ENCODE peak calls at places on chromosome 22, in nine cellular contexts. T is IMR-90, C is transverse colon, E is Peyer's patch, P is stomach, L is body of pancreas, B is esophagus squamous epithelium, W is heart left ventricle, A is uterus. Q is an unnamed sample.

GRCh38 chr22:19086417-19086816 is 35.8 kb downstream of the DGCR2 start:
- DNase-seq in L (no peak), B (no peak), T (no peak), C (no peak), W (no peak), E (no peak), A (no peak), P (no peak), Q (peak; percentile 21)

GRCh38 chr22:26590525-26590858 is 560 bp upstream of the TPST2 start:
- DNase-seq in C (no peak), L (peak; percentile 23), E (no peak), A (no peak), T (no peak), B (no peak), P (no peak), W (no peak), Q (no peak)

GRCh38 chr22:42596376-42596775 is 18.3 kb downstream of the POLDIP3 start:
- DNase-seq in W (peak; percentile 62), P (no peak), E (no peak), T (no peak), C (no peak), B (no peak), A (no peak), L (no peak), Q (no peak)

GRCh38 chr22:48919851-48920589 is 907.7 kb downstream of the BRD1 start:
- DNase-seq in W (no peak), A (no peak), B (no peak), C (no peak), P (peak; percentile 16), E (no peak), L (no peak), T (no peak), Q (peak; percentile 29)

GRCh38 chr22:26714971-26715370 is 57.6 kb downstream of the MIAT start:
- DNase-seq in E (no peak), B (no peak), L (no peak), C (no peak), T (no peak), P (no peak), W (no peak), A (no peak), Q (no peak)

GRCh38 chr22:36986242-36986821 is 32.9 kb downstream of the TST start:
- DNase-seq in W (no peak), T (no peak), C (peak; percentile 40), L (peak; percentile 41), A (no peak), P (peak; percentile 49), E (no peak), B (no peak), Q (no peak)

GRCh38 chr22:36644333-36644757 is 59.2 kb downstream of the CACNG2 start:
- DNase-seq in A (no peak), L (peak; percentile 78), E (no peak), T (peak; percentile 92), P (no peak), B (no peak), C (no peak), W (no peak), Q (no peak)

GRCh38 chr22:21657361-21658118 is 8.3 kb upstream of the PPIL2 start:
- DNase-seq in P (peak; percentile 86), E (peak; percentile 89), L (peak; percentile 83), W (peak; percentile 77), T (peak; percentile 8), C (peak; percentile 89), B (peak; percentile 13), A (no peak), Q (no peak)

GRCh38 chr22:26286091-26286780 is 117.0 kb downstream of the SEZ6L start:
- DNase-seq in B (no peak), T (no peak), P (no peak), A (no peak), C (no peak), L (no peak), E (no peak), W (no peak), Q (no peak)

GRCh38 chr22:24217384-24217783 is 27.5 kb downstream of the GGT5 start:
- DNase-seq in P (no peak), C (no peak), A (no peak), B (no peak), E (no peak), W (no peak), L (no peak), T (no peak), Q (no peak)

GRCh38 chr22:26709617-26710390 is 52.4 kb downstream of the MIAT start:
- DNase-seq in C (no peak), B (no peak), P (no peak), T (peak; percentile 76), A (no peak), W (no peak), L (no peak), E (no peak), Q (no peak)

GRCh38 chr22:25126510-25126909 is 73.1 kb upstream of the CRYBB3 start:
- DNase-seq in L (no peak), B (no peak), W (no peak), T (no peak), C (no peak), A (no peak), E (no peak), P (no peak), Q (no peak)

GRCh38 chr22:39933741-39934140 is 26.5 kb upstream of the TMA7B start:
- DNase-seq in T (no peak), C (no peak), W (no peak), L (no peak), B (no peak), A (no peak), E (no peak), P (no peak), Q (no peak)

GRCh38 chr22:38758276-38758945 is 2.6 kb upstream of the SUN2 start:
- DNase-seq in E (no peak), L (no peak), W (no peak), B (no peak), P (no peak), A (no peak), C (no peak), T (no peak), Q (no peak)
- TF ChIP-seq POLR2A in E (no peak), L (no peak), W (no peak), B (no peak), P (no peak), A (no peak), C (no peak), T (no peak), Q (no peak)

GRCh38 chr22:30286813-30287625 is 2.3 kb downstream of the CASTOR1 start:
- DNase-seq in P (peak; percentile 80), W (no peak), C (peak; percentile 87), L (peak; percentile 65), A (peak; percentile 68), E (peak; percentile 89), B (peak; percentile 27), T (peak; percentile 46), Q (peak; percentile 81)

GRCh38 chr22:30288414-30289125 is 735 bp downstream of the CASTOR1 start:
- DNase-seq in T (no peak), L (no peak), B (no peak), P (no peak), E (no peak), W (no peak), A (no peak), C (no peak), Q (peak; percentile 72)

GRCh38 chr22:30286331-30286730 is 3.0 kb downstream of the CASTOR1 start:
- DNase-seq in T (no peak), E (no peak), C (no peak), A (no peak), B (no peak), P (no peak), L (no peak), W (no peak), Q (no peak)

GRCh38 chr22:30289126-30289979 is at the start of gene CASTOR1:
- DNase-seq in A (peak; percentile 99), C (peak; percentile 99), T (peak; percentile 97), E (peak; percentile 98), W (peak; percentile 99), B (peak; percentile 82), P (peak; percentile 99), L (peak; percentile 99), Q (peak; percentile 100)

DNA sequence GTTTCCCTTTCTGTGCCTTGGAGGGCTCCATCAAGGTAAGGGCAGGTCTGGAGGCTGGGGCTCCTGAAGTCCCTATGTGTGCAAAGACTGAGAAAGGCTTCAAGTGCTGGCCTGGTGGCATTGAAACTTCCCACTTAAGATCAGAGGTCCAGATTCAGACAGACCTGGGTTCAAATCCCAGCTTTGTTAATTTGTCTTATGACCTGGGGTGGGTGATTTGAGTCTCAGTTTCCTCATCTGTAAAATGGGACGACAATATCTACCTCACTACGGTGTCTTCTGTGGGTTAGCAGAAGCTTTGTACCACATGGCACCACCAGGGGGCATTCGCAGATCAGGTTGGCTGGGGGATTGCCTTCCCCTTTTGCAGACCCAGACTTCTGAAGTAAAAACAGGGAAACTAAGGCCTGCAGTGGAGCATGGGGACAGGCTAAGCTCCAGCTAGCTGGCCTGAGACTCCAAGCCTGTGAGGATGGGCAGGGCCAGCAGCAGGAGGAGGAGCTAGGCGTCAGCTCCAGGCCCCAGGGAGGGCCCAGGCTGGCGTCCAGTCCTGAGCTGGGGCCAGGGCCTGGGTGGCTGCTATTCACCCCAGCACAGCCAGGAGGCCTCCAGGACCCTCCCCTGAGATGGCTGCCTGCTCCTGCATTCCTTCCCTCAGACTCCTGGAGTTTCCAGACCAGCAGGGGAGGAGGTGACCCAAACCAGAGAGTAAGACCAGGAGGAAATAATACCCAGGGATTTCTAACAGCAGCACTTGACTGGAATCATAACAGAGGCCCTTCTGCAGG is 1.5 kb downstream of the CASTOR1 start:
- DNase-seq in W (peak; percentile 88), E (peak; percentile 85), L (peak; percentile 88), C (peak; percentile 90), P (peak; percentile 89), T (peak; percentile 90), A (peak; percentile 88), B (peak; percentile 51), Q (peak; percentile 96)
- TF ChIP-seq POLR2A in W (peak; percentile 68), E (no peak), L (peak; percentile 32), C (peak; percentile 15), P (no peak), T (peak; percentile 44), A (peak; percentile 46), B (no peak), Q (no peak)

DNA sequence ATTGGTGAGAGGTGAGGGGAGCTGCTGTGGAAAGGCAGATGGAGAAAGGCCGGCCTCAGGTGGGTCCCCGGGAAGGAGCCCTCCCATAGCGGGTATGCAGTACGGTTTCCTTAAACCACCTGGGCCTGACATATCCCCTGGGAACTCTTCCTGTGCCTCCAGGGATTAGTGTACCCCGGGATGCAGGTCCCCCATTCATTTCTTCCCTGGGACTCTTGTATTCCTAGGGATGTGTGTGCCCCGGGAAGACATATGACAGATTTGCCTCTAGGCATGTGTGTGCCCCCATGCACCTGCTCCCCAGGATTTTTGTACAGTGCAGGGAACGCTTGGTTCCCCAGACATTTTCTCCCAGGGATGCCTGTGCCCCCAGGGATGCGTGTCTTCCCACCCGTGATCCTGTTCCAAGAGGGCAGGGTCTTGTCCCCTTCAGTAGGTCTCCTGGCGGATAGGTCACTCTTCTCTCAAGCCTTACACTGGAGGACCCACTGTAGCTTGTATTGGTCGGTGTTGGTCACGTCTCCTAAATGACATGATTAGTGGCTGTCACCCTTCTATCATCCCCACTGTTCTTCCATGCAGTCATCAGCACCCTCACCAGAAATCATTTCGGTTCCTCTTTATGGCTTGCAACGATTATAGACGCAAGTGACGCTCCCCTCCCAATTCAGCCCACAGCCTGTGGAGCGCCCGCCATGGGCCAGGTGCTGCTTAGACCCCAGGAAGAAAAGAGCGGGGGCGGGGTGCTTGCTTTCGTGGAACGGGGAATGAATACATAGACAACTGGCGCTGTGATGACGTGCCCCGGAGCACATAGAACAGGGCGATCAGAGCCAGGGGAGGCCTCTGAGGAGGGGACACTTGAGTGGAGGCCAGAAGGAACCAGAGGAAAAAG is 1.3 kb downstream of the PARVB start:
- DNase-seq in B (no peak), E (no peak), W (peak; percentile 67), L (peak; percentile 27), P (peak; percentile 45), C (peak; percentile 83), T (no peak), A (no peak), Q (no peak)
- TF ChIP-seq POLR2A in B (no peak), E (no peak), W (no peak), L (peak; percentile 16), P (no peak), C (peak; percentile 47), T (no peak), A (no peak), Q (no peak)

GRCh38 chr22:38205261-38206128 is 3.7 kb downstream of the MAFF start:
- DNase-seq in T (peak; percentile 79), B (no peak), A (peak; percentile 88), E (no peak), C (peak; percentile 66), W (peak; percentile 75), L (peak; percentile 63), P (no peak), Q (peak; percentile 94)
- TF ChIP-seq POLR2A in T (no peak), B (no peak), A (peak; percentile 53), E (no peak), C (no peak), W (no peak), L (no peak), P (no peak), Q (no peak)

Q was measured in sigmoid colon.